ENCODE peak calls at places on chromosomes 2 and 18, in six cellular contexts. Q is NCI-H1105, K is C1 segment of cervical spinal cord, Y is PC-3, J is NCI-H2081, P is DMS53. C is an unnamed sample.

GRCh38 chr2:238955648-238956531 is 108.0 kb downstream of the TWIST2 start:
- DNase-seq in Q (no peak), K (no peak), Y (peak), J (no peak), P (no peak), C (peak)

GRCh38 chr2:48749820-48750739 is 5.4 kb downstream of the LHCGR start:
- DNase-seq in Q (no peak), K (no peak), Y (no peak), J (no peak), P (no peak), C (no peak)

GRCh38 chr2:30611572-30611971 is 164.5 kb downstream of the LCLAT1 start:
- DNase-seq in Q (no peak), K (no peak), Y (no peak), J (no peak), P (peak), C (no peak)

GRCh38 chr2:8544168-8544785 is 137.6 kb upstream of the ID2 start:
- DNase-seq in Q (no peak), K (no peak), Y (no peak), J (no peak), P (no peak), C (no peak)

GRCh38 chr2:120481446-120482194 is 135.7 kb downstream of the INHBB start:
- DNase-seq in Q (no peak), K (no peak), Y (no peak), J (no peak), P (no peak), C (no peak)

GRCh38 chr2:175518206-175518605 is 336.7 kb upstream of the ATP5MC3 start:
- DNase-seq in Q (no peak), K (no peak), Y (no peak), J (no peak), P (no peak), C (no peak)

GRCh38 chr2:37324536-37324785 is 172 bp downstream of the PRKD3 start:
- DNase-seq in Q (no peak), K (no peak), Y (no peak), J (no peak), P (peak), C (no peak)

GRCh38 chr18:845152-845819 is 33.2 kb upstream of the YES1 start:
- DNase-seq in Q (no peak), K (no peak), Y (peak), J (no peak), P (peak), C (peak)

GRCh38 chr2:230244211-230244610 is 18.7 kb downstream of the SP140 start:
- DNase-seq in Q (no peak), K (no peak), Y (peak), J (no peak), P (no peak), C (no peak)

GRCh38 chr2:71101656-71102055 is 28.4 kb downstream of the MCEE start:
- DNase-seq in Q (no peak), K (no peak), Y (peak), J (no peak), P (no peak), C (peak)

GRCh38 chr2:36069083-36069482 is 286.5 kb upstream of the CRIM1 start:
- DNase-seq in Q (no peak), K (no peak), Y (no peak), J (no peak), P (peak), C (no peak)

GRCh38 chr2:178008636-178009289 is 63.8 kb downstream of the PDE11A start:
- DNase-seq in Q (peak), K (no peak), Y (no peak), J (peak), P (peak), C (peak)

GRCh38 chr2:135688002-135688401 is 53.7 kb upstream of the UBXN4 start:
- DNase-seq in Q (no peak), K (no peak), Y (no peak), J (no peak), P (no peak), C (no peak)

GRCh38 chr2:6069354-6069753 is 377.2 kb downstream of the SOX11 start:
- DNase-seq in Q (peak), K (no peak), Y (no peak), J (peak), P (peak), C (no peak)

GRCh38 chr2:237668440-237668839 is 41.1 kb downstream of the LRRFIP1 start:
- DNase-seq in Q (no peak), K (no peak), Y (no peak), J (no peak), P (no peak), C (no peak)